ENCODE peak calls at places on chromosomes 7 and 10, in five cellular contexts. Y is tibial nerve, V is body of pancreas, A is colonic mucosa, W is BE2C. B is an unnamed sample. For H3K9me3, the result is how much of the 10 kb centered on the place peaks cover.

GRCh38 chr10:38741226-38741625 is 647.1 kb downstream of the ZNF37A start:
- DNase-seq in Y (no peak), V (no peak), A (no peak), W (no peak), B (no peak)

GRCh38 chr10:75405201-75406143 is 3.9 kb upstream of the ZNF503 start:
- DNase-seq in Y (no peak), V (peak), A (peak), W (no peak), B (no peak)

GRCh38 chr10:91220954-91221696 is 662 bp downstream of the PCGF5 start:
- DNase-seq in Y (peak), V (peak), A (peak), W (peak), B (no peak)

GRCh38 chr7:75531359-75531821 is 39.3 kb downstream of the SPDYE5 start:
- DNase-seq in Y (no peak), V (no peak), A (no peak), W (no peak), B (no peak)

GRCh38 chr10:82089327-82089726 is 214.3 kb downstream of the NRG3 start:
- DNase-seq in Y (no peak), V (no peak), A (no peak), W (peak), B (no peak)

GRCh38 chr10:64519831-64520230 is 998.6 kb downstream of the REEP3 start:
- DNase-seq in Y (no peak), V (no peak), A (no peak), W (no peak), B (no peak)

GRCh38 chr10:77664018-77664417 is 26.4 kb upstream of the KCNMA1 start:
- DNase-seq in Y (no peak), V (no peak), A (no peak), W (no peak), B (no peak)

GRCh38 chr10:124348801-124349200 is 69.9 kb downstream of the OAT start:
- DNase-seq in Y (no peak), V (no peak), A (no peak), W (no peak), B (no peak)

GRCh38 chr10:100303724-100304319 is 17.3 kb upstream of the BLOC1S2 start:
- DNase-seq in Y (no peak), V (no peak), A (no peak), W (no peak), B (no peak)

GRCh38 chr10:70940834-70941568 is 52.6 kb upstream of the PCBD1 start:
- DNase-seq in Y (no peak), V (peak), A (no peak), W (peak), B (no peak)

GRCh38 chr10:29849434-29849833 is 210.0 kb downstream of the JCAD start:
- DNase-seq in Y (no peak), V (no peak), A (no peak), W (no peak), B (no peak)

GRCh38 chr7:103824251-103824650 is 165.2 kb downstream of the RELN start:
- DNase-seq in Y (no peak), V (no peak), A (no peak), W (peak), B (no peak)

GRCh38 chr10:17100586-17100985 is 29.0 kb downstream of the CUBN start:
- DNase-seq in Y (no peak), V (no peak), A (no peak), W (no peak), B (no peak)

GRCh38 chr7:127652333-127653248 is 597 bp downstream of the SND1 start:
- DNase-seq in Y (no peak), V (peak), A (no peak), W (no peak), B (no peak)

GRCh38 chr7:20598479-20599419 is 16.7 kb upstream of the ABCB5 start:
- DNase-seq in Y (peak), V (no peak), A (no peak), W (no peak), B (no peak)

GRCh38 chr10:123180101-123180500 is 25.9 kb downstream of the BUB3 start:
- DNase-seq in Y (no peak), V (no peak), A (no peak), W (no peak), B (no peak)

GRCh38 chr10:126598009-126598408 is 72.5 kb downstream of the C10orf90 start:
- DNase-seq in Y (no peak), V (peak), A (peak), W (peak), B (no peak)

GRCh38 chr7:151247611-151248176 is 800 bp downstream of the SMARCD3 start:
- DNase-seq in Y (no peak), V (no peak), A (no peak), W (no peak), B (no peak)

GRCh38 chr7:69957661-69958060 is 359.4 kb downstream of the AUTS2 start:
- DNase-seq in Y (no peak), V (no peak), A (no peak), W (no peak), B (no peak)

GRCh38 chr7:129210256-129210988 is 14.4 kb upstream of the AHCYL2 start:
- DNase-seq in Y (peak), V (peak), A (peak), W (peak), B (peak)

GRCh38 chr10:60235001-60235400 is 154.7 kb downstream of the ANK3 start:
- DNase-seq in Y (no peak), V (no peak), A (no peak), W (no peak), B (no peak)

GRCh38 chr7:24889611-24890010 is 90.4 kb downstream of the OSBPL3 start:
- DNase-seq in Y (no peak), V (no peak), A (no peak), W (no peak), B (no peak)

GRCh38 chr7:8271960-8272359 is 10.0 kb upstream of the ICA1 start:
- DNase-seq in Y (no peak), V (no peak), A (no peak), W (no peak), B (no peak)

GRCh38 chr10:29394321-29394932 is 105.6 kb downstream of the LYZL1 start:
- DNase-seq in Y (no peak), V (no peak), A (no peak), W (no peak), B (no peak)

DNA sequence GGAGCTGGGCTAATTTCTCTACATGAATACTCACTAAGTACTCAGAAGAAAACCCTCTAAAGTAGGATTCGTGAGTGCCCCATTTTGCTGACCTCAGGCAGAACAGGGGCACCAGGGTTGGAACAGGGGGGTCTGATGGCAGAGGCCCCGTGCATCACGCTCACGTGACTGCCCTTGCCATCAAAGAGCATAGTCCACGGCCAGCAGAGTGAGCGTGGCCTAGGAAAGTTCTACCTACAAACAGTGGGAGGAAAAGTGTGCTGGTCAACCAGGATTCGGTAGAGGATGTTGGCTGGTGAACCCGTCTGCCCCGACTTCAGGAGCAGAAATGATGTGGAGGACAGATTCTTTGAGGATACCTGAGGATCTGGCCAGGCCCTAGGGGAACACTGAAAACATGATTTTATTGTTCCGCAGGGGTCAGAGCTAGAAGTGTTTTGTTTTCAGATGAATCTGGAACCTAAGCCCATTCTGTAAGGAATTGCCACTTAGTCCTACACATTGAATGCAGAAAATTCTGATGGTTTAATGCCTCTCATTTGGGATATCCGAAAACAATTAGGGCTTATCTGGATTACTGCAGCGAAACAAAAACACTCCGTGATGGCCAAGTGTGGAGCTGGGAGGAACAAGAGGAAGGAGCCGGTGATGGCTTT is 138.8 kb upstream of the SHH start:
- DNase-seq in Y (no peak), V (no peak), A (no peak), W (no peak), B (no peak)
- H3K9me3 ChIP-seq in Y (under half), V (under half), A (under half), W (under half), B (under half)

DNA sequence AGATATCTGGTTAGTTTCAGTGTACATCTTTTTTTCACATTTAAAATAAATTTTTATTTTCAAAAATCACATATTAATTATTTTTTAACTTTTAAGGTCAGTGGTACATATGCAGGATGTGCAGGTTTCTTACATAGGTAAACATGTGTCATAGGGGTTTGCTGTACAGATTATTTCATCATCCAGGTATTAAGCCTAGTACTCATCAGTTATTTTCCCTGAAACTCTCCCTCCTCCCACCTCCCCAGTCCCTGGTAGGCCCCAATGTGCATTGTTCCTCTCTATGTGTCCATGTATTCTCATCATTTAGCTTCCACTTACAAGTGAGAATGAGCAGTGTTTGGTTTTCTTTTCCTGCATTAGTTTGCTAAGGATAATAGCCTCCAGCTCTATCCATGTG is 323.0 kb downstream of the C7orf25 start:
- DNase-seq in Y (no peak), V (no peak), A (no peak), W (no peak), B (no peak)
- H3K9me3 ChIP-seq in Y (under half), V (under half), A (under half), W (under half), B (under half)

GRCh38 chr7:158192956-158193355 is 394.7 kb downstream of the PTPRN2 start:
- DNase-seq in Y (no peak), V (no peak), A (no peak), W (no peak), B (no peak)

GRCh38 chr7:158190756-158191155 is 396.9 kb downstream of the PTPRN2 start:
- DNase-seq in Y (no peak), V (no peak), A (no peak), W (no peak), B (no peak)

GRCh38 chr7:158193446-158193845 is 394.2 kb downstream of the PTPRN2 start:
- DNase-seq in Y (no peak), V (no peak), A (no peak), W (no peak), B (no peak)

GRCh38 chr7:158191671-158192070 is 396.0 kb downstream of the PTPRN2 start:
- DNase-seq in Y (no peak), V (no peak), A (no peak), W (no peak), B (no peak)

DNA sequence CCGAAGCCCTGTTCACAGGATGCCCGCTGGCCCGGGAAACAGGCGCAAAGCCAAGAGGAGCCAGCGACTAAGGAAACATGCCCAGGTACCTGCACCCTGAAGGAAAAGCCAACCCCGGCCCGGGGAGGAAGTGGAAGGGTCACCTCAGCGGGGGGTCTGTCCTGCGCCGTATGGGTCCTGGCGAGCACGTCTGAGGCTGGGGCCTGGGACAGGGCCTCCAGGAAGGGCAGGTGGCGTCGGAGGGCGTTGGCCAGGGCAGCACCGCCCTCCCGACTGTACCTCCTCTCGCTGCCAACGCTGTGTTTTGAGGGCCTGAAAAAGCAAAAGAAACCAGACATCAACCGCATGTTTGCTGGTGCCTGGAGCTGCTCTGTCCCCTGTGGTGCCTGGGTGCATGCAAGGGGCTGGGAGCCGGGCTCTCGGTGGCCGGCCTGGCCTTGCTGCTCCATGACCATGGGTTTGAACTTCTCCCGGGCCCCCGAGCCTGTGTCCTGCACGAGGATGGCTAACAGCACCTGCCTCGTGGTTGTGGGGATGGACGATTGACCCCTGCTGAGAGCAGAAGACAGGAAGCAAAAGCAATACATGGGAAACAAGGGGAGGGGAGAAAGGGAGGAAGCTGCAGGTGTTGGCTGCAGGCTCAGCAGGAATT is 395.3 kb downstream of the PTPRN2 start:
- DNase-seq in Y (no peak), V (no peak), A (no peak), W (no peak), B (no peak)
- H3K9me3 ChIP-seq in Y (half or more), V (under half), A (under half), W (under half), B (under half)

GRCh38 chr10:66258693-66259092 is 667.1 kb upstream of the LRRTM3 start:
- DNase-seq in Y (no peak), V (no peak), A (no peak), W (no peak), B (no peak)

GRCh38 chr10:66257801-66258200 is 668.0 kb upstream of the LRRTM3 start:
- DNase-seq in Y (no peak), V (no peak), A (no peak), W (no peak), B (no peak)

GRCh38 chr10:66252986-66253385 is 672.9 kb upstream of the LRRTM3 start:
- DNase-seq in Y (no peak), V (no peak), A (no peak), W (no peak), B (no peak)
- H3K9me3 ChIP-seq in Y (under half), V (under half), A (under half), W (under half), B (under half)

GRCh38 chr10:130806426-130806825 is 505.1 kb downstream of the TCERG1L start:
- DNase-seq in Y (no peak), V (no peak), A (no peak), W (no peak), B (no peak)

GRCh38 chr10:130808243-130808642 is 503.3 kb downstream of the TCERG1L start:
- DNase-seq in Y (no peak), V (no peak), A (no peak), W (no peak), B (no peak)

GRCh38 chr10:130805635-130806030 is 505.9 kb downstream of the TCERG1L start:
- DNase-seq in Y (no peak), V (no peak), A (no peak), W (no peak), B (no peak)

GRCh38 chr10:130807721-130808120 is 503.8 kb downstream of the TCERG1L start:
- DNase-seq in Y (no peak), V (no peak), A (no peak), W (no peak), B (no peak)

GRCh38 chr10:130807096-130807495 is 504.4 kb downstream of the TCERG1L start:
- DNase-seq in Y (no peak), V (no peak), A (no peak), W (no peak), B (no peak)
- H3K9me3 ChIP-seq in Y (under half), V (under half), A (under half), W (under half), B (under half)